ENCODE peak calls at places on chromosomes 5 and 9, in seven cellular contexts. One of them, this sample, is unnamed.

GRCh38 chr5:16809816-16810502 is 126.1 kb downstream of the MYO10 start:
- DNase-seq in fibroblast of the aortic adventitia: peak
- DNase-seq in choroid plexus epithelial cell: peak
- DNase-seq in GM06990: no peak
- DNase-seq in ovary: peak
- DNase-seq in MM.1S: no peak
- DNase-seq in cardiac fibroblast: peak
- DNase-seq in this sample: no peak

GRCh38 chr5:111691914-111692313 is 65.1 kb downstream of the NREP start:
- DNase-seq in cardiac fibroblast: no peak
- DNase-seq in fibroblast of the aortic adventitia: peak
- DNase-seq in ovary: no peak
- DNase-seq in choroid plexus epithelial cell: peak
- DNase-seq in GM06990: no peak
- DNase-seq in MM.1S: no peak
- DNase-seq in this sample: no peak

GRCh38 chr5:99104538-99105132 is 175.8 kb upstream of the CHD1 start:
- DNase-seq in fibroblast of the aortic adventitia: peak
- DNase-seq in ovary: no peak
- DNase-seq in cardiac fibroblast: peak
- DNase-seq in MM.1S: peak
- DNase-seq in choroid plexus epithelial cell: peak
- DNase-seq in GM06990: no peak
- DNase-seq in this sample: no peak

GRCh38 chr5:38347040-38347763 is 88.8 kb downstream of the EGFLAM start:
- DNase-seq in fibroblast of the aortic adventitia: no peak
- DNase-seq in MM.1S: no peak
- DNase-seq in cardiac fibroblast: peak
- DNase-seq in GM06990: no peak
- DNase-seq in choroid plexus epithelial cell: no peak
- DNase-seq in ovary: no peak
- DNase-seq in this sample: no peak

GRCh38 chr5:113123563-113123962 is 147.0 kb downstream of the DCP2 start:
- DNase-seq in ovary: no peak
- DNase-seq in cardiac fibroblast: peak
- DNase-seq in MM.1S: no peak
- DNase-seq in fibroblast of the aortic adventitia: no peak
- DNase-seq in choroid plexus epithelial cell: peak
- DNase-seq in GM06990: no peak
- DNase-seq in this sample: no peak

GRCh38 chr5:6638236-6638635 is 5.0 kb downstream of the SRD5A1 start:
- DNase-seq in MM.1S: no peak
- DNase-seq in GM06990: no peak
- DNase-seq in fibroblast of the aortic adventitia: peak
- DNase-seq in ovary: no peak
- DNase-seq in choroid plexus epithelial cell: no peak
- DNase-seq in cardiac fibroblast: no peak
- DNase-seq in this sample: no peak

GRCh38 chr9:114558027-114558675 is 29.4 kb upstream of the ATP6V1G1 start:
- DNase-seq in ovary: no peak
- DNase-seq in GM06990: no peak
- DNase-seq in MM.1S: no peak
- DNase-seq in cardiac fibroblast: no peak
- DNase-seq in choroid plexus epithelial cell: peak
- DNase-seq in fibroblast of the aortic adventitia: no peak
- DNase-seq in this sample: no peak

GRCh38 chr5:150801117-150801927 is 22.8 kb downstream of the SMIM3 start:
- DNase-seq in choroid plexus epithelial cell: peak
- DNase-seq in ovary: peak
- DNase-seq in GM06990: no peak
- DNase-seq in cardiac fibroblast: peak
- DNase-seq in MM.1S: peak
- DNase-seq in fibroblast of the aortic adventitia: peak
- DNase-seq in this sample: no peak

GRCh38 chr5:96997265-96997859 is 61.5 kb downstream of the LNPEP start:
- DNase-seq in choroid plexus epithelial cell: peak
- DNase-seq in fibroblast of the aortic adventitia: peak
- DNase-seq in GM06990: peak
- DNase-seq in cardiac fibroblast: peak
- DNase-seq in ovary: no peak
- DNase-seq in MM.1S: peak
- DNase-seq in this sample: no peak

GRCh38 chr5:151094861-151095260 is 14.0 kb upstream of the TNIP1 start:
- DNase-seq in MM.1S: no peak
- DNase-seq in cardiac fibroblast: peak
- DNase-seq in GM06990: no peak
- DNase-seq in fibroblast of the aortic adventitia: peak
- DNase-seq in choroid plexus epithelial cell: peak
- DNase-seq in ovary: peak
- DNase-seq in this sample: peak

GRCh38 chr9:90476058-90476457 is 166.6 kb downstream of the DIRAS2 start:
- DNase-seq in GM06990: no peak
- DNase-seq in choroid plexus epithelial cell: no peak
- DNase-seq in ovary: no peak
- DNase-seq in cardiac fibroblast: no peak
- DNase-seq in MM.1S: no peak
- DNase-seq in fibroblast of the aortic adventitia: no peak
- DNase-seq in this sample: no peak

GRCh38 chr9:78023003-78023741 is 8.4 kb downstream of the GNAQ start:
- DNase-seq in GM06990: no peak
- DNase-seq in ovary: no peak
- DNase-seq in cardiac fibroblast: peak
- DNase-seq in MM.1S: no peak
- DNase-seq in choroid plexus epithelial cell: peak
- DNase-seq in fibroblast of the aortic adventitia: peak
- DNase-seq in this sample: no peak

GRCh38 chr5:138082033-138082432 is 1.8 kb upstream of the WNT8A start:
- DNase-seq in cardiac fibroblast: no peak
- DNase-seq in MM.1S: peak
- DNase-seq in GM06990: no peak
- DNase-seq in fibroblast of the aortic adventitia: no peak
- DNase-seq in choroid plexus epithelial cell: no peak
- DNase-seq in ovary: no peak
- DNase-seq in this sample: peak

GRCh38 chr9:136672431-136673087 is 9.8 kb downstream of the EGFL7 start:
- DNase-seq in GM06990: no peak
- DNase-seq in choroid plexus epithelial cell: no peak
- DNase-seq in cardiac fibroblast: no peak
- DNase-seq in MM.1S: no peak
- DNase-seq in fibroblast of the aortic adventitia: no peak
- DNase-seq in ovary: no peak
- DNase-seq in this sample: no peak

GRCh38 chr5:178069909-178070308 is 43.4 kb upstream of the N4BP3 start:
- DNase-seq in ovary: no peak
- DNase-seq in MM.1S: no peak
- DNase-seq in fibroblast of the aortic adventitia: peak
- DNase-seq in cardiac fibroblast: peak
- DNase-seq in choroid plexus epithelial cell: peak
- DNase-seq in GM06990: no peak
- DNase-seq in this sample: peak

GRCh38 chr9:88824711-88825110 is 166.6 kb upstream of the S1PR3 start:
- DNase-seq in GM06990: no peak
- DNase-seq in ovary: no peak
- DNase-seq in fibroblast of the aortic adventitia: no peak
- DNase-seq in MM.1S: no peak
- DNase-seq in choroid plexus epithelial cell: peak
- DNase-seq in cardiac fibroblast: peak
- DNase-seq in this sample: no peak

GRCh38 chr5:113119271-113119924 is 142.8 kb downstream of the DCP2 start:
- DNase-seq in MM.1S: no peak
- DNase-seq in GM06990: no peak
- DNase-seq in ovary: peak
- DNase-seq in cardiac fibroblast: peak
- DNase-seq in choroid plexus epithelial cell: peak
- DNase-seq in fibroblast of the aortic adventitia: peak
- DNase-seq in this sample: no peak

GRCh38 chr9:35834260-35835215 is 5.5 kb downstream of the TMEM8B start:
- DNase-seq in MM.1S: peak
- DNase-seq in ovary: no peak
- DNase-seq in GM06990: no peak
- DNase-seq in fibroblast of the aortic adventitia: no peak
- DNase-seq in cardiac fibroblast: no peak
- DNase-seq in choroid plexus epithelial cell: no peak
- DNase-seq in this sample: no peak
- H3K4me3 ChIP-seq in MM.1S: no peak
- H3K4me3 ChIP-seq in ovary: no peak
- H3K4me3 ChIP-seq in GM06990: no peak
- H3K4me3 ChIP-seq in fibroblast of the aortic adventitia: no peak
- H3K4me3 ChIP-seq in cardiac fibroblast: no peak
- H3K4me3 ChIP-seq in choroid plexus epithelial cell: no peak
- H3K4me3 ChIP-seq in this sample: no peak

GRCh38 chr9:3898371-3899218 is 372.8 kb upstream of the RFX3 start:
- DNase-seq in fibroblast of the aortic adventitia: peak
- DNase-seq in GM06990: no peak
- DNase-seq in choroid plexus epithelial cell: no peak
- DNase-seq in ovary: no peak
- DNase-seq in cardiac fibroblast: no peak
- DNase-seq in MM.1S: no peak
- DNase-seq in this sample: no peak
- H3K4me3 ChIP-seq in fibroblast of the aortic adventitia: no peak
- H3K4me3 ChIP-seq in GM06990: no peak
- H3K4me3 ChIP-seq in choroid plexus epithelial cell: no peak
- H3K4me3 ChIP-seq in ovary: no peak
- H3K4me3 ChIP-seq in cardiac fibroblast: no peak
- H3K4me3 ChIP-seq in MM.1S: no peak
- H3K4me3 ChIP-seq in this sample: peak

GRCh38 chr9:92176800-92177185 is 61.6 kb upstream of the SPTLC1 start:
- DNase-seq in ovary: no peak
- DNase-seq in fibroblast of the aortic adventitia: no peak
- DNase-seq in GM06990: no peak
- DNase-seq in cardiac fibroblast: no peak
- DNase-seq in choroid plexus epithelial cell: no peak
- DNase-seq in MM.1S: no peak
- DNase-seq in this sample: no peak

GRCh38 chr9:92176068-92176799 is 61.0 kb upstream of the SPTLC1 start:
- DNase-seq in fibroblast of the aortic adventitia: no peak
- DNase-seq in cardiac fibroblast: peak
- DNase-seq in GM06990: no peak
- DNase-seq in ovary: no peak
- DNase-seq in choroid plexus epithelial cell: peak
- DNase-seq in MM.1S: no peak
- DNase-seq in this sample: no peak

GRCh38 chr9:92175441-92175840 is 60.2 kb upstream of the SPTLC1 start:
- DNase-seq in ovary: no peak
- DNase-seq in GM06990: no peak
- DNase-seq in choroid plexus epithelial cell: no peak
- DNase-seq in fibroblast of the aortic adventitia: no peak
- DNase-seq in MM.1S: no peak
- DNase-seq in cardiac fibroblast: no peak
- DNase-seq in this sample: no peak

GRCh38 chr9:92179286-92180002 is 64.2 kb upstream of the SPTLC1 start:
- DNase-seq in choroid plexus epithelial cell: no peak
- DNase-seq in fibroblast of the aortic adventitia: no peak
- DNase-seq in GM06990: no peak
- DNase-seq in cardiac fibroblast: no peak
- DNase-seq in MM.1S: no peak
- DNase-seq in ovary: no peak
- DNase-seq in this sample: no peak

DNA sequence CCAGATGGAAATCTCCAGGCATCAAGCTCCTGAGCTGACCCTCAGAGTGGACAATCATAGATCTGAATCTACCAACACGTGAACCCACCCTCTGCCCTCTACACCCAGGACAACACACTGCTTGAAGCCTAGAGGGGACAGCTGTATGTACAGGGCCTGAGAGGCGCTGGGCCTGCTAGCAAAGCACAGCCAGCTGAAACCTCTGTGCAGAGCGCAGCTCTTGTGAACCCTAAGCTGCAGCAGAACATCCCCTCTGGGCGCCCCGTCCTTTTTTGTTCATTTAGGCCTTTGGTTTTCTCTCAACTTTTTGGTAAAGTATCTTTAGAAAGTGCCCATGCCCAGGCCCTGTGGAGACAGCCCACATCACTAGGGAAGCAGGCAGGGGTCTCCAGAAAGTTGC is 62.4 kb upstream of the SPTLC1 start:
- DNase-seq in cardiac fibroblast: no peak
- DNase-seq in GM06990: no peak
- DNase-seq in choroid plexus epithelial cell: no peak
- DNase-seq in fibroblast of the aortic adventitia: no peak
- DNase-seq in MM.1S: no peak
- DNase-seq in ovary: no peak
- DNase-seq in this sample: no peak
- H3K4me3 ChIP-seq in cardiac fibroblast: no peak
- H3K4me3 ChIP-seq in GM06990: no peak
- H3K4me3 ChIP-seq in choroid plexus epithelial cell: no peak
- H3K4me3 ChIP-seq in fibroblast of the aortic adventitia: no peak
- H3K4me3 ChIP-seq in MM.1S: no peak
- H3K4me3 ChIP-seq in ovary: no peak
- H3K4me3 ChIP-seq in this sample: no peak

GRCh38 chr9:134243778-134244467 is 79.6 kb upstream of the RNU6ATAC start:
- DNase-seq in ovary: no peak
- DNase-seq in MM.1S: peak
- DNase-seq in choroid plexus epithelial cell: peak
- DNase-seq in fibroblast of the aortic adventitia: no peak
- DNase-seq in GM06990: peak
- DNase-seq in cardiac fibroblast: peak
- DNase-seq in this sample: peak
- H3K4me3 ChIP-seq in ovary: no peak
- H3K4me3 ChIP-seq in MM.1S: peak
- H3K4me3 ChIP-seq in choroid plexus epithelial cell: no peak
- H3K4me3 ChIP-seq in fibroblast of the aortic adventitia: no peak
- H3K4me3 ChIP-seq in GM06990: peak
- H3K4me3 ChIP-seq in cardiac fibroblast: no peak
- H3K4me3 ChIP-seq in this sample: no peak

GRCh38 chr9:98831636-98832035 is 24.2 kb downstream of the GALNT12 start:
- DNase-seq in fibroblast of the aortic adventitia: no peak
- DNase-seq in GM06990: no peak
- DNase-seq in ovary: no peak
- DNase-seq in cardiac fibroblast: no peak
- DNase-seq in choroid plexus epithelial cell: no peak
- DNase-seq in MM.1S: no peak
- DNase-seq in this sample: no peak

GRCh38 chr9:98830554-98830953 is 23.1 kb downstream of the GALNT12 start:
- DNase-seq in ovary: no peak
- DNase-seq in cardiac fibroblast: no peak
- DNase-seq in GM06990: no peak
- DNase-seq in MM.1S: no peak
- DNase-seq in choroid plexus epithelial cell: no peak
- DNase-seq in fibroblast of the aortic adventitia: no peak
- DNase-seq in this sample: no peak

GRCh38 chr9:98834386-98834785 is 26.9 kb downstream of the GALNT12 start:
- DNase-seq in ovary: no peak
- DNase-seq in cardiac fibroblast: no peak
- DNase-seq in fibroblast of the aortic adventitia: no peak
- DNase-seq in MM.1S: no peak
- DNase-seq in choroid plexus epithelial cell: no peak
- DNase-seq in GM06990: no peak
- DNase-seq in this sample: no peak

GRCh38 chr9:98833090-98833956 is 25.9 kb downstream of the GALNT12 start:
- DNase-seq in fibroblast of the aortic adventitia: peak
- DNase-seq in MM.1S: no peak
- DNase-seq in cardiac fibroblast: no peak
- DNase-seq in GM06990: no peak
- DNase-seq in choroid plexus epithelial cell: no peak
- DNase-seq in ovary: no peak
- DNase-seq in this sample: no peak

GRCh38 chr9:98832768-98833089 is 25.3 kb downstream of the GALNT12 start:
- DNase-seq in ovary: no peak
- DNase-seq in GM06990: no peak
- DNase-seq in cardiac fibroblast: no peak
- DNase-seq in choroid plexus epithelial cell: no peak
- DNase-seq in MM.1S: no peak
- DNase-seq in fibroblast of the aortic adventitia: no peak
- DNase-seq in this sample: no peak
- H3K4me3 ChIP-seq in ovary: no peak
- H3K4me3 ChIP-seq in GM06990: no peak
- H3K4me3 ChIP-seq in cardiac fibroblast: no peak
- H3K4me3 ChIP-seq in choroid plexus epithelial cell: no peak
- H3K4me3 ChIP-seq in MM.1S: no peak
- H3K4me3 ChIP-seq in fibroblast of the aortic adventitia: no peak
- H3K4me3 ChIP-seq in this sample: no peak

This sample was measured in spleen.